ENCODE peak calls at places on chromosomes 1 and 21, in five cellular contexts. P is OCI-LY7, G is endothelial cell, V is astrocyte of the spinal cord, M is PC-3. X is an unnamed sample.
A peak's percentile ranks its signal among the peaks of the same experiment; 100 is the strongest.

GRCh38 chr21:34857874-34858273 is 189.1 kb downstream of the CLIC6 start:
- DNase-seq in P (no peak), V (no peak), M (no peak), G (no peak), X (peak; percentile 44)

GRCh38 chr1:25863486-25864262 is 4.4 kb upstream of the AUNIP start:
- DNase-seq in G (no peak), M (no peak), P (no peak), V (no peak), X (no peak)

GRCh38 chr21:43196789-43197188 is 28.0 kb downstream of the CRYAA start:
- DNase-seq in G (no peak), M (peak; percentile 75), P (no peak), V (no peak), X (no peak)

GRCh38 chr1:42735056-42735455 is 5.0 kb downstream of the CLDN19 start:
- DNase-seq in M (no peak), V (no peak), G (no peak), P (no peak), X (peak; percentile 81)

GRCh38 chr1:207938016-207938415 is 27.1 kb upstream of the CD34 start:
- DNase-seq in P (no peak), M (peak; percentile 96), V (peak; percentile 65), G (no peak), X (no peak)

GRCh38 chr1:55286851-55287602 is 71.9 kb upstream of the USP24 start:
- DNase-seq in V (no peak), P (no peak), M (no peak), G (no peak), X (no peak)

GRCh38 chr1:27521336-27522147 is 31.6 kb upstream of the WASF2 start:
- DNase-seq in G (no peak), V (no peak), M (no peak), P (no peak), X (no peak)

GRCh38 chr1:27979151-27979858 is 19.5 kb downstream of the XKR8 start:
- DNase-seq in M (peak; percentile 75), G (no peak), P (peak; percentile 70), V (peak; percentile 72), X (no peak)

GRCh38 chr1:61423643-61424042 is 301.3 kb downstream of the TM2D1 start:
- DNase-seq in V (no peak), P (no peak), M (no peak), G (no peak), X (no peak)

GRCh38 chr1:65253800-65254319 is 55.5 kb upstream of the DNAJC6 start:
- DNase-seq in G (no peak), P (no peak), M (no peak), V (peak; percentile 33), X (no peak)

GRCh38 chr1:192575499-192576189 is at the start of gene RGS1:
- DNase-seq in M (no peak), V (no peak), G (no peak), P (peak; percentile 14), X (no peak)

GRCh38 chr1:59680044-59680443 is 134.7 kb upstream of the HOOK1 start:
- DNase-seq in M (no peak), G (no peak), P (no peak), V (no peak), X (no peak)

GRCh38 chr1:177913762-177914540 is 55.9 kb downstream of the SEC16B start:
- DNase-seq in V (peak; percentile 48), G (peak; percentile 44), M (peak; percentile 22), P (peak; percentile 3), X (no peak)

GRCh38 chr1:24928631-24929090 is 1.4 kb downstream of the RUNX3 start:
- DNase-seq in V (no peak), G (peak; percentile 37), M (peak; percentile 13), P (peak; percentile 58), X (no peak)

GRCh38 chr1:5125208-5125607 is 470.8 kb downstream of the AJAP1 start:
- DNase-seq in G (no peak), P (no peak), M (no peak), V (no peak), X (no peak)

GRCh38 chr1:30452925-30453324 is 270.5 kb downstream of the MATN1 start:
- DNase-seq in G (no peak), P (no peak), M (no peak), V (no peak), X (no peak)

GRCh38 chr1:204744102-204744501 is 58.6 kb upstream of the LRRN2 start:
- DNase-seq in M (no peak), V (no peak), G (no peak), P (no peak), X (peak; percentile 62)

GRCh38 chr1:28309702-28310101 is 19.1 kb upstream of the MED18 start:
- DNase-seq in P (no peak), M (no peak), G (no peak), V (no peak), X (no peak)

GRCh38 chr1:210748796-210749195 is 385.2 kb downstream of the KCNH1 start:
- DNase-seq in P (no peak), V (no peak), M (no peak), G (no peak), X (no peak)

GRCh38 chr21:46538262-46538661 is 66.6 kb downstream of the S100B start:
- DNase-seq in V (no peak), P (no peak), M (no peak), G (no peak), X (no peak)

GRCh38 chr1:94617139-94617805 is 75.7 kb upstream of the F3 start:
- DNase-seq in M (peak; percentile 93), V (peak; percentile 45), P (no peak), G (no peak), X (no peak)

GRCh38 chr1:46547481-46548383 is 3.7 kb downstream of the KNCN start:
- DNase-seq in V (peak; percentile 56), P (peak; percentile 72), G (no peak), M (peak; percentile 70), X (no peak)

GRCh38 chr1:159790237-159790917 is 9.6 kb downstream of the DUSP23 start:
- DNase-seq in V (peak; percentile 23), P (peak; percentile 21), G (peak; percentile 14), M (peak; percentile 65), X (no peak)

GRCh38 chr1:36094621-36095061 is 5.9 kb downstream of the ADPRS start:
- DNase-seq in M (no peak), V (no peak), P (no peak), G (no peak), X (no peak)

GRCh38 chr1:155261401-155261887 is 716 bp downstream of the SCAMP3 start:
- DNase-seq in G (no peak), P (peak; percentile 57), V (peak; percentile 13), M (no peak), X (no peak)
- TF ChIP-seq CTCF in G (peak; percentile 20), P (peak; percentile 36), V (no peak), M (no peak), X (no peak)

GRCh38 chr1:181558416-181558815 is 75.1 kb downstream of the CACNA1E start:
- DNase-seq in G (no peak), V (no peak), M (no peak), P (no peak), X (no peak)

GRCh38 chr1:181562395-181562794 is 79.1 kb downstream of the CACNA1E start:
- DNase-seq in M (no peak), P (no peak), V (no peak), G (no peak), X (no peak)

GRCh38 chr1:181556606-181557005 is 73.3 kb downstream of the CACNA1E start:
- DNase-seq in G (no peak), M (no peak), V (no peak), P (no peak), X (no peak)

GRCh38 chr1:181557313-181557712 is 74.0 kb downstream of the CACNA1E start:
- DNase-seq in V (no peak), P (no peak), M (no peak), G (no peak), X (no peak)

GRCh38 chr1:181559142-181559541 is 75.8 kb downstream of the CACNA1E start:
- DNase-seq in G (no peak), M (no peak), V (no peak), P (no peak), X (no peak)
- TF ChIP-seq CTCF in G (no peak), M (no peak), V (no peak), P (no peak), X (no peak)

GRCh38 chr1:66506991-66507390 is 27.0 kb upstream of the SGIP1 start:
- DNase-seq in G (no peak), M (no peak), V (no peak), P (no peak), X (no peak)

GRCh38 chr1:66506393-66506687 is 27.6 kb upstream of the SGIP1 start:
- DNase-seq in V (no peak), G (no peak), P (no peak), M (no peak), X (no peak)

GRCh38 chr1:66505671-66506392 is 28.1 kb upstream of the SGIP1 start:
- DNase-seq in V (peak; percentile 81), G (no peak), M (no peak), P (no peak), X (no peak)

GRCh38 chr1:66502084-66502483 is 31.9 kb upstream of the SGIP1 start:
- DNase-seq in V (no peak), M (no peak), P (no peak), G (no peak), X (no peak)

DNA sequence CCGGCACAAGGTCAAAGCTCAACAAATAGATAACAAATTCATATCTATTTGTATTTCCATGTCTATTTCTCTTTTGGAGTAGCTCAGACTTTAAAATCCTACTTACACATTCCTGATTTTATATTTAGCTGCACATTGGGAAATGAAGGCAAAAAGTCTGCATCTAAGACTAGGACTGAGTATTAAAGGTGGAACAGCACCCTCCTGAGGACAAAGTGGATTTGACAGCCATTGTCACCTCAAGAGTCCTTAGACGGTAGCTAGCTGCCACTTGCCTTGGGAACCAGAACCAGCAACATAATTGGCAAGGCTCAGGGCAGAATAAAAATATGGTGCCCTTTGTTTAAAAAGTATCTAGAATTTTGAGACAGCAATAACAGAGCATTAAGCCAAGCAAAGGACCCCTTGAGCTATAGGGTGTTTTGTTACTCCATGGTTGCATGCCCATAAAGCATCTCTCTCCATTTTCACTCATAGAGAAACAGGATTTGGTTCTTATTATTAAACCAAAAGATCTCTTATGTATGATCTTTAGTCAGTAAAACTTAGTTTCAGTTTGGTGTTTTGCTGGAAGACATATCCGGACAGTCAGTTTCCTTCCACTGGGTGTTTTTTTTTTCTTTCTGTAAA is 30.0 kb upstream of the SGIP1 start:
- DNase-seq in P (peak; percentile 52), V (peak; percentile 69), G (peak; percentile 65), M (peak; percentile 85), X (no peak)
- TF ChIP-seq CTCF in P (peak; percentile 90), V (peak; percentile 75), G (peak; percentile 77), M (peak; percentile 88), X (peak; percentile 79)

DNA sequence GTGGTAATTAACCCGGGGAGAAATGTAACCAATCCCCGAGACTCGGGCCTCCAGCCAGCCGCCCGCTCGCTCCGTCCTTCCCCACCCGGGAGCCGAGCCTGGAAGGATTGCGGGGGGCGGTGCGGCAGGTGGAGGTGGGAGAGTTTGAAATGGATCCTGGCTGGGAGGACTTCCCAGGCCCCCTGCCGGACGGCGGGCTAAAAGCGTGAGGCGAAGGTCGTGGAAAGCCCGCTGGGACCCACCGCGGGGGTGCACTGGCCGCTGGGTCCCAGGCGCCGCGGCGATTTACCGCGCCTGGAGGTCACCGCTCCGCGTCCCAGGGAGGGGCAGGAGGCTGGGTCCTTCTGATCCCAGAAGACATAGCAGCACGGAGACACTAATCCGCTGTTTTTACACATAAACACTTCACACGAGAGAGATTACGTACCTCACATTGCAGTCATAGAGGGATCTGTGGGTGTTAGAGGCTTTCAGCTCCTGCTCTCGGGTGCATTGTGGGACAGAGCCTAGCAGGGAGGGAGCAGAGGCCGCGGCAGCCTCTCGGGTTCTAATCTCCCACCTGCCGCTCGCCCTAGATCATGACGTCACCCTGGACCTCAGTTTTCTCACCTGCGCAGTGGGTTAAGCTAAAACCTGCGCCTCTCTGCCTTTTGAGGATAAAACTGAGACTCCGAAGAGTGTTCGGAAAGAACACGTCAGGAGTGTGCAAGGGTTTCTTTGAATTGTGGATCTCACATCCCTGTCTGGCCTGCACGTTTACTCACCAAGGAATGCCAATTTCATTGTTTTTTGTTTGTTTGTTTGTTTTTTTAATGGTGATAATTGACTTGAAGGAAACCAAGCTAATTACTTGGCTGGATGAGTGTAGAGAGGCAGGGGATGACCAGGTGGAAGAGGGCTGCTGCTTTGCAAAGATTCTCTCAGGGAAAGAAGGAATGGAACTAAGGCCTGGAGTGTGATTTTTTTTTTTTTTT is 17.1 kb upstream of the TMEM9 start:
- DNase-seq in G (peak; percentile 66), P (no peak), M (peak; percentile 79), V (peak; percentile 43), X (no peak)
- TF ChIP-seq CTCF in G (peak; percentile 64), P (peak; percentile 26), M (peak; percentile 91), V (peak; percentile 42), X (peak; percentile 50)